ENCODE peak calls at places on chromosome 10, in six cellular contexts. G is bronchial epithelial cell; Q is upper lobe of right lung; U is sigmoid colon; V is fibroblast of villous mesenchyme; T is CD4-positive, alpha-beta memory T cell. B is an unnamed sample.

GRCh38 chr10:68826764-68827591 is at the start of gene STOX1:
- DNase-seq in G (peak; percentile 22), Q (peak; percentile 76), U (peak; percentile 65), V (peak; percentile 70), T (peak; percentile 44), B (peak; percentile 57)

GRCh38 chr10:105761861-105762260 is 1120.8 kb downstream of the SORCS3 start:
- DNase-seq in G (no peak), Q (no peak), U (no peak), V (no peak), T (no peak), B (no peak)

GRCh38 chr10:72353028-72353962 is 1.4 kb downstream of the DNAJB12 start:
- DNase-seq in G (peak; percentile 38), Q (no peak), U (no peak), V (peak; percentile 53), T (no peak), B (no peak)

GRCh38 chr10:130301026-130301892 is 165.1 kb downstream of the GLRX3 start:
- DNase-seq in G (no peak), Q (peak; percentile 88), U (no peak), V (peak; percentile 61), T (peak; percentile 74), B (no peak)

GRCh38 chr10:55158643-55159042 is 357.6 kb upstream of the PCDH15 start:
- DNase-seq in G (no peak), Q (no peak), U (no peak), V (no peak), T (no peak), B (no peak)

GRCh38 chr10:117342638-117343037 is 32.6 kb downstream of the PDZD8 start:
- DNase-seq in G (peak; percentile 43), Q (no peak), U (no peak), V (peak; percentile 60), T (no peak), B (no peak)

GRCh38 chr10:48306870-48307531 is 524 bp downstream of the MAPK8 start:
- DNase-seq in G (no peak), Q (peak; percentile 86), U (peak; percentile 75), V (peak; percentile 59), T (peak; percentile 81), B (no peak)

GRCh38 chr10:24931236-24931635 is 21.2 kb downstream of the PRTFDC1 start:
- DNase-seq in G (no peak), Q (no peak), U (no peak), V (no peak), T (no peak), B (no peak)

GRCh38 chr10:84415539-84416244 is 87.3 kb downstream of the CCSER2 start:
- DNase-seq in G (peak; percentile 22), Q (peak; percentile 70), U (no peak), V (no peak), T (no peak), B (no peak)

GRCh38 chr10:19731560-19731959 is 84.7 kb upstream of the PLXDC2 start:
- DNase-seq in G (no peak), Q (no peak), U (no peak), V (no peak), T (no peak), B (no peak)

GRCh38 chr10:131239926-131240325 is 71.6 kb downstream of the TCERG1L start:
- DNase-seq in G (no peak), Q (no peak), U (no peak), V (no peak), T (no peak), B (no peak)

GRCh38 chr10:22908837-22909236 is 19.0 kb upstream of the ARMC3 start:
- DNase-seq in G (no peak), Q (no peak), U (no peak), V (no peak), T (no peak), B (no peak)

GRCh38 chr10:23886355-23886754 is 322.6 kb upstream of the KIAA1217 start:
- DNase-seq in G (no peak), Q (no peak), U (no peak), V (no peak), T (no peak), B (no peak)

GRCh38 chr10:4686644-4686996 is 139.4 kb upstream of the AKR1E2 start:
- DNase-seq in G (peak; percentile 100), Q (no peak), U (no peak), V (peak; percentile 29), T (no peak), B (no peak)

GRCh38 chr10:122163182-122164027 is 107.7 kb upstream of the BTBD16 start:
- DNase-seq in G (no peak), Q (peak; percentile 64), U (no peak), V (peak; percentile 39), T (no peak), B (no peak)

GRCh38 chr10:77452952-77453564 is 184.6 kb downstream of the KCNMA1 start:
- DNase-seq in G (no peak), Q (no peak), U (no peak), V (no peak), T (no peak), B (no peak)

GRCh38 chr10:4775808-4776207 is 50.2 kb upstream of the AKR1E2 start:
- DNase-seq in G (peak; percentile 72), Q (no peak), U (no peak), V (peak; percentile 67), T (no peak), B (no peak)

GRCh38 chr10:79069325-79070090 is 742 bp downstream of the ZMIZ1 start:
- DNase-seq in G (no peak), Q (peak; percentile 86), U (peak; percentile 81), V (peak; percentile 62), T (peak; percentile 48), B (no peak)

GRCh38 chr10:101940916-101941315 is 97.3 kb upstream of the KCNIP2 start:
- DNase-seq in G (peak; percentile 76), Q (no peak), U (no peak), V (no peak), T (no peak), B (no peak)

GRCh38 chr10:62584726-62585125 is 210.6 kb downstream of the ZNF365 start:
- DNase-seq in G (no peak), Q (no peak), U (no peak), V (peak; percentile 51), T (no peak), B (no peak)

DNA sequence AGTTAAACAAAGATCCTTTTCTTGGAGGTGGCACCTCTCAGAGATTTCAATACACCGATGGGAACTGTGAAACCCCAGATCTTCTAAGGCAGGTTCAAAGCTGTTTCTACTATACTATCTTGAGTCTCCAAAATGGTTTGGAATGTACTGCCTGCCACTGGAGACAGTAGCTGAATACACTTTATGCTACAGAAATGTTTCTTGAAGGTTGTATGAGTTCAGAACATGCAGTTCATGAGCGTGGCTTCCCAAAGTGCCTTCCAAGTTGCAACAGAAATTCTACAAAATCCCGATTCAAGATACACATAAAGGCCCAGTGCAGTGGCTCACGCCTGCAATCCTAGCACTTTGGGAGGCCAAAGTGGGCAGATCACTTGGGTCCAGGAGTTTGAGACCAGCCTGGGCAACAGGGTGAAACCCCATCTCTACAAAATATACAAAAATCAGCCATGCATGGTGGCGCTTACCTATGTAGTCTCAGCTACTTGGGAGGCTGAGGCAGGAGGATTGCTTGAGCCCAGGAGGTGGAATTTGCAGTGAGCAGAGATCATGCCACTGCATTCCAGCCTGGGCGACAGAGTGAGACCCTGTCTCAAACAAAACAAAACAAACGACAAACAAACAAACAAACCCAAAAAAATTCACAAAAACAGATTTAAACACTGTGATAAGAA is 36.3 kb downstream of the FAM171A1 start:
- DNase-seq in G (no peak), Q (no peak), U (no peak), V (no peak), T (no peak), B (no peak)
- H3K4me3 ChIP-seq in G (no peak overlapping the region), Q (no peak overlapping the region), U (no peak overlapping the region), V (no peak overlapping the region), T (no peak overlapping the region), B (no peak overlapping the region)

DNA sequence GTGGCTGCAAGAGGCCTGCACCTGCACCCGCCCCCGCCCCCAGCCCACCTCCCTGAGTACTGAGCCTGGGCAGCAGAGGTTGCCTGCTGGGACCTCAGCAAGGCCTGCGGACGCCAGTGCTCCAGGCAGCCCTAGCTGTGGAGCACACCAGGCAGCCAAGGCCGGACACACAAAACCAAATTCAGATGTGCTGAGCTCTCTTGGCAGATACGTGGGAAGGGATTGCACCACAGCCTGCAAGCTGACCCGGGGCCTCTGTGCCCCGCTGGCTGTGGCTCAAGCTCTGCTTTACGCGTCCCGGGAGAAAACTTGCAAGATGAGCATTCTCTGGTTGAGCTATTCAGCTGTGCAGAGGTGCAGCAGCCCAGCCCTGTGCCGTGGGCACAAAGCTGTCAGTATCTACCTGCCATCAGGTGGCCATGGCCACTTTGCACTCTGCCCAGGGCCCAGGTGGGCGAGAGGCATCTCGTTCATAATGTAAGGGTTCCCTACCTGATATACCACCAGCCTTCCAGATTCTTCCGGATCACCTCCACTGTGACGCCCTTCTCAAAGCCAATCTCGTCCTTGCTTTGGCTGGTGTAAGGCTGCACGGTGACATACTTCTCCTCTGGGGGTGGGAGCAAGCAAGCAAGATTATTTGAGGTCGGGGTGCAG is 123.3 kb downstream of the NEURL1 start:
- DNase-seq in G (no peak), Q (no peak), U (peak; percentile 91), V (peak; percentile 97), T (no peak), B (no peak)
- H3K4me3 ChIP-seq in G (no peak overlapping the region), Q (no peak overlapping the region), U (no peak overlapping the region), V (no peak overlapping the region), T (no peak overlapping the region), B (no peak overlapping the region)

GRCh38 chr10:119221201-119221600 is 13.8 kb downstream of the GRK5 start:
- DNase-seq in G (no peak), Q (no peak), U (peak; percentile 56), V (peak; percentile 93), T (no peak), B (no peak)

GRCh38 chr10:119221666-119222065 is 14.3 kb downstream of the GRK5 start:
- DNase-seq in G (no peak), Q (no peak), U (no peak), V (peak; percentile 54), T (no peak), B (no peak)

GRCh38 chr10:119219747-119220320 is 12.5 kb downstream of the GRK5 start:
- DNase-seq in G (no peak), Q (no peak), U (peak; percentile 9), V (no peak), T (no peak), B (no peak)

GRCh38 chr10:119222966-119223386 is 15.6 kb downstream of the GRK5 start:
- DNase-seq in G (no peak), Q (no peak), U (no peak), V (no peak), T (no peak), B (no peak)

GRCh38 chr10:119222531-119222930 is 15.2 kb downstream of the GRK5 start:
- DNase-seq in G (no peak), Q (no peak), U (peak; percentile 71), V (no peak), T (no peak), B (no peak)
- H3K4me3 ChIP-seq in G (no peak overlapping the region), Q (no peak overlapping the region), U (peak overlapping the region; percentile 21), V (no peak overlapping the region), T (no peak overlapping the region), B (no peak overlapping the region)

GRCh38 chr10:52615756-52616419 is 156.7 kb downstream of the MBL2 start:
- DNase-seq in G (no peak), Q (no peak), U (no peak), V (no peak), T (no peak), B (no peak)

GRCh38 chr10:52609601-52610240 is 162.9 kb downstream of the MBL2 start:
- DNase-seq in G (no peak), Q (no peak), U (no peak), V (no peak), T (no peak), B (no peak)

GRCh38 chr10:52617346-52617745 is 155.2 kb downstream of the MBL2 start:
- DNase-seq in G (peak; percentile 75), Q (no peak), U (no peak), V (no peak), T (no peak), B (no peak)

GRCh38 chr10:52616420-52616764 is 156.2 kb downstream of the MBL2 start:
- DNase-seq in G (no peak), Q (no peak), U (no peak), V (no peak), T (no peak), B (no peak)

GRCh38 chr10:52615349-52615748 is 157.2 kb downstream of the MBL2 start:
- DNase-seq in G (no peak), Q (no peak), U (no peak), V (no peak), T (no peak), B (no peak)
- H3K4me3 ChIP-seq in G (no peak overlapping the region), Q (no peak overlapping the region), U (no peak overlapping the region), V (no peak overlapping the region), T (no peak overlapping the region), B (no peak overlapping the region)

B was measured in Jurkat, Clone E6-1.